ENCODE peak calls at places on chromosome 4, in six cellular contexts. I is renal cortical epithelial cell, J is hippocampal formation, B is germinal center, R is putamen, Q is memory B cell. F is an unnamed sample.

GRCh38 chr4:157115613-157116340 is 39.8 kb downstream of the GLRB start:
- DNase-seq in B (no peak), Q (no peak), I (peak; percentile 91), J (no peak), R (no peak), F (no peak)

GRCh38 chr4:95465010-95465409 is 83.8 kb downstream of the UNC5C start:
- DNase-seq in R (no peak), Q (no peak), B (no peak), J (no peak), I (no peak), F (no peak)

GRCh38 chr4:153759407-153760226 is at the start of gene RNF175:
- DNase-seq in J (no peak), I (no peak), R (peak; percentile 24), Q (no peak), B (no peak), F (no peak)

GRCh38 chr4:57405359-57405758 is 295.2 kb upstream of the IGFBP7 start:
- DNase-seq in B (no peak), I (peak; percentile 92), J (no peak), R (no peak), Q (no peak), F (no peak)

GRCh38 chr4:84058201-84058600 is 440.9 kb downstream of the NKX6-1 start:
- DNase-seq in Q (no peak), J (no peak), B (no peak), R (no peak), I (no peak), F (no peak)

GRCh38 chr4:89572224-89572858 is 264.6 kb downstream of the SNCA start:
- DNase-seq in Q (no peak), B (no peak), I (peak; percentile 71), R (no peak), J (no peak), F (no peak)

GRCh38 chr4:36243355-36244256 is 708 bp downstream of the ARAP2 start:
- DNase-seq in B (peak; percentile 25), J (peak; percentile 58), R (peak; percentile 76), I (peak; percentile 51), Q (peak; percentile 10), F (peak; percentile 67)

GRCh38 chr4:650461-650860 is 23.6 kb downstream of the ATP5ME start:
- DNase-seq in I (no peak), J (no peak), Q (no peak), B (no peak), R (no peak), F (no peak)

GRCh38 chr4:139853309-139853708 is 187.7 kb downstream of the MGST2 start:
- DNase-seq in R (no peak), B (no peak), J (no peak), I (no peak), Q (no peak), F (no peak)

GRCh38 chr4:41687971-41688370 is 60.6 kb downstream of the PHOX2B start:
- DNase-seq in J (no peak), I (no peak), Q (no peak), R (no peak), B (no peak), F (no peak)

GRCh38 chr4:102501176-102501634 is at the start of gene NFKB1:
- DNase-seq in B (peak; percentile 70), I (peak; percentile 77), R (peak; percentile 70), J (peak; percentile 52), Q (peak; percentile 85), F (no peak)

GRCh38 chr4:99886146-99886545 is 8.1 kb downstream of the LAMTOR3 start:
- DNase-seq in B (no peak), Q (no peak), R (no peak), I (no peak), J (no peak), F (no peak)

GRCh38 chr4:11475871-11476270 is 47.2 kb upstream of the HS3ST1 start:
- DNase-seq in I (no peak), R (no peak), Q (no peak), J (no peak), B (no peak), F (no peak)

GRCh38 chr4:181308476-181309170 is 934.6 kb upstream of the TENM3 start:
- DNase-seq in J (no peak), I (no peak), B (no peak), Q (no peak), R (no peak), F (no peak)

GRCh38 chr4:4776934-4777333 is 82.5 kb upstream of the MSX1 start:
- DNase-seq in B (no peak), R (no peak), I (no peak), Q (no peak), J (no peak), F (no peak)

GRCh38 chr4:28287837-28288236 is 1427.2 kb downstream of the STIM2 start:
- DNase-seq in R (no peak), Q (no peak), J (no peak), B (no peak), I (peak; percentile 45), F (no peak)

GRCh38 chr4:114264877-114265291 is 285.4 kb upstream of the ARSJ start:
- DNase-seq in I (peak; percentile 91), J (no peak), B (no peak), Q (no peak), R (no peak), F (no peak)

GRCh38 chr4:18938343-18939109 is 917.0 kb upstream of the LCORL start:
- DNase-seq in J (no peak), B (no peak), Q (no peak), I (peak; percentile 97), R (no peak), F (no peak)

GRCh38 chr4:65083076-65083475 is 587.2 kb downstream of the EPHA5 start:
- DNase-seq in R (no peak), J (no peak), B (no peak), Q (no peak), I (no peak), F (no peak)

GRCh38 chr4:54661156-54661555 is 3.4 kb downstream of the KIT start:
- DNase-seq in B (no peak), Q (no peak), R (no peak), I (no peak), J (no peak), F (no peak)

GRCh38 chr4:1796486-1797204 is 3.6 kb downstream of the FGFR3 start:
- DNase-seq in I (no peak), Q (no peak), J (no peak), B (no peak), R (no peak), F (no peak)

GRCh38 chr4:790466-790820 is 35.5 kb downstream of the CPLX1 start:
- DNase-seq in R (no peak), Q (no peak), B (no peak), I (no peak), J (no peak), F (no peak)

GRCh38 chr4:7379719-7380118 is 55.0 kb downstream of the PSAPL1 start:
- DNase-seq in B (no peak), I (no peak), R (no peak), Q (no peak), J (no peak), F (no peak)

GRCh38 chr4:8209176-8209874 is 10.2 kb downstream of the SH3TC1 start:
- DNase-seq in J (no peak), B (no peak), I (no peak), R (no peak), Q (no peak), F (no peak)

GRCh38 chr4:57037982-57038604 is 59.4 kb downstream of the POLR2B start:
- DNase-seq in R (peak; percentile 62), B (peak; percentile 21), Q (no peak), I (no peak), J (peak; percentile 23), F (peak; percentile 44)

GRCh38 chr4:138035781-138036258 is 206.3 kb downstream of the SLC7A11 start:
- DNase-seq in B (peak; percentile 75), R (peak; percentile 44), I (peak; percentile 55), Q (peak; percentile 66), J (peak; percentile 78), F (peak; percentile 91)

GRCh38 chr4:122826596-122827257 is at the start of gene FGF2:
- DNase-seq in I (no peak), B (peak; percentile 33), J (peak; percentile 14), Q (no peak), R (peak; percentile 57), F (no peak)

GRCh38 chr4:42397635-42398447 is 553 bp downstream of the SHISA3 start:
- DNase-seq in R (no peak), B (peak; percentile 29), J (no peak), Q (peak; percentile 8), I (no peak), F (no peak)

GRCh38 chr4:1348746-1349145 is 1.7 kb downstream of the UVSSA start:
- DNase-seq in R (no peak), Q (no peak), J (no peak), I (no peak), B (no peak), F (no peak)

GRCh38 chr4:121728798-121729226 is 32.0 kb upstream of the ANXA5 start:
- DNase-seq in R (no peak), I (peak; percentile 28), B (no peak), Q (no peak), J (no peak), F (no peak)

GRCh38 chr4:144649646-144650045 is 3.7 kb downstream of the HHIP start:
- DNase-seq in B (no peak), I (no peak), Q (no peak), R (peak; percentile 77), J (peak; percentile 47), F (peak; percentile 93)

GRCh38 chr4:54784188-54784671 is 126.5 kb downstream of the KIT start:
- DNase-seq in R (peak; percentile 92), J (peak; percentile 76), I (no peak), Q (no peak), B (no peak), F (peak; percentile 89)

GRCh38 chr4:48489683-48490011 is 405 bp upstream of the ZAR1 start:
- DNase-seq in Q (no peak), R (no peak), J (no peak), I (no peak), B (no peak), F (no peak)

GRCh38 chr4:6235012-6235411 is 34.6 kb upstream of the WFS1 start:
- DNase-seq in Q (no peak), B (no peak), I (no peak), R (no peak), J (no peak), F (no peak)

GRCh38 chr4:3791910-3792542 is 25.8 kb downstream of the ADRA2C start:
- DNase-seq in R (no peak), I (peak; percentile 2), J (no peak), Q (no peak), B (peak; percentile 25), F (no peak)

F was measured in pons.